ENCODE peak calls at places on chromosomes 4 and X, in four cellular contexts. One of them, this sample, is unnamed.

GRCh38 chr4:52991452-52991851 is 129.3 kb downstream of the RASL11B start:
- DNase-seq in astrocyte of the spinal cord: no peak
- DNase-seq in kidney epithelial cell: no peak
- DNase-seq in left lung: no peak
- DNase-seq in this sample: no peak

GRCh38 chrX:21856504-21856903 is 717 bp downstream of the YY2 start:
- DNase-seq in astrocyte of the spinal cord: no peak
- DNase-seq in kidney epithelial cell: no peak
- DNase-seq in left lung: no peak
- DNase-seq in this sample: no peak

GRCh38 chr4:163200950-163201349 is 34.3 kb upstream of the NAF1 start:
- DNase-seq in astrocyte of the spinal cord: no peak
- DNase-seq in kidney epithelial cell: no peak
- DNase-seq in left lung: no peak
- DNase-seq in this sample: no peak

GRCh38 chrX:106928227-106928626 is 8.0 kb downstream of the CLDN2 start:
- DNase-seq in astrocyte of the spinal cord: no peak
- DNase-seq in kidney epithelial cell: no peak
- DNase-seq in left lung: no peak
- DNase-seq in this sample: no peak

GRCh38 chr4:83691998-83692397 is 156.1 kb downstream of the GPAT3 start:
- DNase-seq in astrocyte of the spinal cord: no peak
- DNase-seq in kidney epithelial cell: no peak
- DNase-seq in left lung: no peak
- DNase-seq in this sample: no peak

GRCh38 chr4:101599620-101600019 is 190.9 kb upstream of the BANK1 start:
- DNase-seq in astrocyte of the spinal cord: peak
- DNase-seq in kidney epithelial cell: no peak
- DNase-seq in left lung: no peak
- DNase-seq in this sample: no peak

GRCh38 chr4:110508827-110509446 is 33.0 kb downstream of the ENPEP start:
- DNase-seq in astrocyte of the spinal cord: peak
- DNase-seq in kidney epithelial cell: no peak
- DNase-seq in left lung: no peak
- DNase-seq in this sample: no peak

GRCh38 chr4:172850838-172851237 is 317.8 kb upstream of the GALNT7 start:
- DNase-seq in astrocyte of the spinal cord: peak
- DNase-seq in kidney epithelial cell: peak
- DNase-seq in left lung: no peak
- DNase-seq in this sample: no peak

GRCh38 chr4:181204109-181204508 is 1039.1 kb upstream of the TENM3 start:
- DNase-seq in astrocyte of the spinal cord: no peak
- DNase-seq in kidney epithelial cell: no peak
- DNase-seq in left lung: no peak
- DNase-seq in this sample: no peak

GRCh38 chr4:83207497-83208105 is 77.0 kb downstream of the COQ2 start:
- DNase-seq in astrocyte of the spinal cord: peak
- DNase-seq in kidney epithelial cell: peak
- DNase-seq in left lung: no peak
- DNase-seq in this sample: peak

GRCh38 chr4:184420402-184420801 is 53.9 kb downstream of the IRF2 start:
- DNase-seq in astrocyte of the spinal cord: no peak
- DNase-seq in kidney epithelial cell: no peak
- DNase-seq in left lung: no peak
- DNase-seq in this sample: no peak

GRCh38 chr4:185774815-185775684 is 36.9 kb downstream of the SORBS2 start:
- DNase-seq in astrocyte of the spinal cord: peak
- DNase-seq in kidney epithelial cell: no peak
- DNase-seq in left lung: peak
- DNase-seq in this sample: peak

GRCh38 chrX:56792270-56793111 is 63.4 kb downstream of the NBDY start:
- DNase-seq in astrocyte of the spinal cord: no peak
- DNase-seq in kidney epithelial cell: no peak
- DNase-seq in left lung: peak
- DNase-seq in this sample: no peak

GRCh38 chr4:155468282-155468681 is 91.5 kb upstream of the MAP9 start:
- DNase-seq in astrocyte of the spinal cord: no peak
- DNase-seq in kidney epithelial cell: no peak
- DNase-seq in left lung: no peak
- DNase-seq in this sample: no peak

GRCh38 chrX:24334473-24334872 is 20.6 kb upstream of the SUPT20HL2 start:
- DNase-seq in astrocyte of the spinal cord: no peak
- DNase-seq in kidney epithelial cell: no peak
- DNase-seq in left lung: no peak
- DNase-seq in this sample: no peak

GRCh38 chr4:6746721-6747689 is 31.0 kb downstream of the BLOC1S4 start:
- DNase-seq in astrocyte of the spinal cord: no peak
- DNase-seq in kidney epithelial cell: no peak
- DNase-seq in left lung: peak
- DNase-seq in this sample: no peak

GRCh38 chr4:156329779-156330178 is 376.1 kb upstream of the CTSO start:
- DNase-seq in astrocyte of the spinal cord: no peak
- DNase-seq in kidney epithelial cell: no peak
- DNase-seq in left lung: no peak
- DNase-seq in this sample: no peak

GRCh38 chr4:76704133-76704881 is 193.6 kb downstream of the SOWAHB start:
- DNase-seq in astrocyte of the spinal cord: peak
- DNase-seq in kidney epithelial cell: no peak
- DNase-seq in left lung: no peak
- DNase-seq in this sample: no peak

GRCh38 chr4:6688879-6689505 is 4.7 kb upstream of the S100P start:
- DNase-seq in astrocyte of the spinal cord: peak
- DNase-seq in kidney epithelial cell: peak
- DNase-seq in left lung: peak
- DNase-seq in this sample: peak

GRCh38 chr4:174763454-174764104 is 65.5 kb downstream of the GLRA3 start:
- DNase-seq in astrocyte of the spinal cord: peak
- DNase-seq in kidney epithelial cell: peak
- DNase-seq in left lung: no peak
- DNase-seq in this sample: no peak

GRCh38 chrX:9786839-9787635 is 808 bp downstream of the SHROOM2 start:
- DNase-seq in astrocyte of the spinal cord: no peak
- DNase-seq in kidney epithelial cell: no peak
- DNase-seq in left lung: no peak
- DNase-seq in this sample: no peak

GRCh38 chrX:9612146-9612505 is 147.3 kb downstream of the TBL1X start:
- DNase-seq in astrocyte of the spinal cord: no peak
- DNase-seq in kidney epithelial cell: no peak
- DNase-seq in left lung: no peak
- DNase-seq in this sample: no peak

GRCh38 chrX:103789004-103789403 is 12.4 kb downstream of the PLP1 start:
- DNase-seq in astrocyte of the spinal cord: no peak
- DNase-seq in kidney epithelial cell: no peak
- DNase-seq in left lung: no peak
- DNase-seq in this sample: no peak

GRCh38 chr4:121156822-121157769 is 7.0 kb downstream of the TNIP3 start:
- DNase-seq in astrocyte of the spinal cord: no peak
- DNase-seq in kidney epithelial cell: no peak
- DNase-seq in left lung: peak
- DNase-seq in this sample: no peak

GRCh38 chr4:7334521-7335275 is 100.0 kb downstream of the PSAPL1 start:
- DNase-seq in astrocyte of the spinal cord: no peak
- DNase-seq in kidney epithelial cell: no peak
- DNase-seq in left lung: no peak
- DNase-seq in this sample: no peak

GRCh38 chr4:148946271-148946670 is 504.1 kb upstream of the NR3C2 start:
- DNase-seq in astrocyte of the spinal cord: no peak
- DNase-seq in kidney epithelial cell: no peak
- DNase-seq in left lung: no peak
- DNase-seq in this sample: no peak

GRCh38 chr4:140851032-140851636 is 94.9 kb upstream of the TBC1D9 start:
- DNase-seq in astrocyte of the spinal cord: peak
- DNase-seq in kidney epithelial cell: peak
- DNase-seq in left lung: no peak
- DNase-seq in this sample: no peak

DNA sequence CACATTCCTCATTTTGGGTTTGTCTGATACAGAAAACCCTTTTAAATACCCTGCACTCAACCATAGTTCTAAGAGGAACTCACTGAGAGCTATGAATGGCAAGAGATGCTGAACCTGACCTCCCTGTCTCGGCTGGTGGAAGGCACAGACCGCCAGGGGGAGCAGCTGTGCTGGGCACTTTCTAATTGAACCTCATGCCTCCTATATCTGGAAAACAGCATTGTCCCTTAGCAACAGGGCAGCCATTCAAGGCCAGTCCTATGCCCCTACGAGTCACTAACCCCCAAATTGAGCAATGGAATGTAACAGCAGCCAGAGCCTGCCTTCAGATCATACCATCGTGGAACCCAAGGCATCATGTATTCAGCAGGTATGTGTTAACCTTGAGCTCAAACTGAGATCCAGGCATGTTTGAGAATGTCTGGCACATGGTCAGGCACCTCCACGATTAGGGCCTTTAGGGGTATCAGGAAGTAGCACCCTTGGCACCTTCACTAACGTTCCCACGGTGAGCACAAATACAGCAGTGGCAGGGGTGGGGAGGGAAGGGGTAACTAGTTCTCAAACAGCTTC is 5.1 kb downstream of the USP27X start:
- DNase-seq in astrocyte of the spinal cord: peak
- DNase-seq in kidney epithelial cell: no peak
- DNase-seq in left lung: peak
- DNase-seq in this sample: no peak
- TF ChIP-seq CTCF in astrocyte of the spinal cord: peak
- TF ChIP-seq CTCF in kidney epithelial cell: peak
- TF ChIP-seq CTCF in left lung: peak
- TF ChIP-seq CTCF in this sample: peak

GRCh38 chr4:78059524-78059889 is 2.4 kb downstream of the FRAS1 start:
- DNase-seq in astrocyte of the spinal cord: peak
- DNase-seq in kidney epithelial cell: peak
- DNase-seq in left lung: peak
- DNase-seq in this sample: no peak
- TF ChIP-seq CTCF in astrocyte of the spinal cord: peak
- TF ChIP-seq CTCF in kidney epithelial cell: peak
- TF ChIP-seq CTCF in left lung: peak
- TF ChIP-seq CTCF in this sample: peak

GRCh38 chr4:37733230-37733904 is 47.2 kb upstream of the RELL1 start:
- DNase-seq in astrocyte of the spinal cord: no peak
- DNase-seq in kidney epithelial cell: no peak
- DNase-seq in left lung: no peak
- DNase-seq in this sample: no peak

GRCh38 chr4:37732787-37733186 is 46.6 kb upstream of the RELL1 start:
- DNase-seq in astrocyte of the spinal cord: no peak
- DNase-seq in kidney epithelial cell: no peak
- DNase-seq in left lung: no peak
- DNase-seq in this sample: no peak

GRCh38 chr4:37734989-37735388 is 48.8 kb upstream of the RELL1 start:
- DNase-seq in astrocyte of the spinal cord: no peak
- DNase-seq in kidney epithelial cell: no peak
- DNase-seq in left lung: no peak
- DNase-seq in this sample: no peak

GRCh38 chr4:37737456-37737855 is 51.3 kb upstream of the RELL1 start:
- DNase-seq in astrocyte of the spinal cord: peak
- DNase-seq in kidney epithelial cell: no peak
- DNase-seq in left lung: no peak
- DNase-seq in this sample: no peak

DNA sequence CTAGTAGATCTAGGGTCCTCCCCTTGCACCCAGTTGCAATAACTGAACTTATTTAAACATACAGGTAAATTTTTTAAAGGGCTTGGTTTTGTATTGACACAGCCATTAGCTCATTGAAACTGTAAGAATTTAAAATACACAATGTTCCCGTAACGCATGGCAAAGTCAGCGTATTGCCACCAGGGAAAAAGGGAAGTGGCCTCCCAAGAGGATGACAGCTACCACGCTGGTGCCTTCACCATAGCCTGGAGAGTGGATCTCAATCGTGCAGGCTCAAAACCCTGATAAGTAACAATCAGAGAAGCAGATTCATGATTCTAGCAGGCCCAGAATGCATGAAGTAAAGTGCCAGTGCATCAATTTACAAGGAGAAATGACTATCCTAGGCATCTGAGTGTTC is 49.4 kb upstream of the RELL1 start:
- DNase-seq in astrocyte of the spinal cord: no peak
- DNase-seq in kidney epithelial cell: no peak
- DNase-seq in left lung: peak
- DNase-seq in this sample: no peak
- TF ChIP-seq CTCF in astrocyte of the spinal cord: no peak
- TF ChIP-seq CTCF in kidney epithelial cell: no peak
- TF ChIP-seq CTCF in left lung: no peak
- TF ChIP-seq CTCF in this sample: no peak

DNA sequence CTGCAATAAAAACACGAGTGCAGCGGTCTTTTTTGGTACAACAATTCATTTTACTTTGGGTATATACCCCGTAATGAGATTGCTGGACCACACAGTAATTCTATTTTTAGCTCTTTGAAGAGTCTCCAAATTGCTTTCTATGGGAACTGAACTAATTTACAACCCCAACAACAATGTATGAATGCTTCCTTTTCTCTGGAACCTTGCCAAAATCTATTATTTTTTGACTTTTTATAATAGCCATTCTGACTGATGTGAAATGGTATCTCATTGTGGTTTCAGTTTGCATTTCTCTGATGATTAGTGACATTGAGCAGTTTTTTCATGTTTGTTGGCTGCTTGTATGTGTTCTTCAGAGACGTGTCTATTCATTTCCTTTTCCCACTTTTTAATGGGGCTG is 240.8 kb downstream of the STK32B start:
- DNase-seq in astrocyte of the spinal cord: no peak
- DNase-seq in kidney epithelial cell: no peak
- DNase-seq in left lung: no peak
- DNase-seq in this sample: no peak
- TF ChIP-seq CTCF in astrocyte of the spinal cord: no peak
- TF ChIP-seq CTCF in kidney epithelial cell: no peak
- TF ChIP-seq CTCF in left lung: no peak
- TF ChIP-seq CTCF in this sample: no peak

GRCh38 chrX:150540965-150541364 is 27.5 kb upstream of the MTM1 start:
- DNase-seq in astrocyte of the spinal cord: no peak
- DNase-seq in kidney epithelial cell: no peak
- DNase-seq in left lung: no peak
- DNase-seq in this sample: no peak

GRCh38 chrX:150533863-150534262 is 34.6 kb upstream of the MTM1 start:
- DNase-seq in astrocyte of the spinal cord: no peak
- DNase-seq in kidney epithelial cell: no peak
- DNase-seq in left lung: no peak
- DNase-seq in this sample: no peak

GRCh38 chrX:150531467-150531866 is 37.0 kb upstream of the MTM1 start:
- DNase-seq in astrocyte of the spinal cord: no peak
- DNase-seq in kidney epithelial cell: no peak
- DNase-seq in left lung: no peak
- DNase-seq in this sample: no peak

GRCh38 chrX:150530821-150531220 is 37.6 kb upstream of the MTM1 start:
- DNase-seq in astrocyte of the spinal cord: no peak
- DNase-seq in kidney epithelial cell: no peak
- DNase-seq in left lung: no peak
- DNase-seq in this sample: no peak

GRCh38 chrX:150536455-150537116 is 31.8 kb upstream of the MTM1 start:
- DNase-seq in astrocyte of the spinal cord: no peak
- DNase-seq in kidney epithelial cell: no peak
- DNase-seq in left lung: no peak
- DNase-seq in this sample: no peak
- TF ChIP-seq CTCF in astrocyte of the spinal cord: peak
- TF ChIP-seq CTCF in kidney epithelial cell: no peak
- TF ChIP-seq CTCF in left lung: no peak
- TF ChIP-seq CTCF in this sample: peak

GRCh38 chrX:143648705-143649104 is 12.8 kb upstream of the SLITRK4 start:
- DNase-seq in astrocyte of the spinal cord: no peak
- DNase-seq in kidney epithelial cell: no peak
- DNase-seq in left lung: no peak
- DNase-seq in this sample: no peak
- TF ChIP-seq CTCF in astrocyte of the spinal cord: peak
- TF ChIP-seq CTCF in kidney epithelial cell: peak
- TF ChIP-seq CTCF in left lung: no peak
- TF ChIP-seq CTCF in this sample: no peak